ENCODE peak calls at places on chromosomes 16 and 17, in eight cellular contexts. One of them, this sample, is unnamed.

GRCh38 chr16:88759245-88759975 is 25.6 kb downstream of the PIEZO1 start:
- DNase-seq in astrocyte of the spinal cord: peak; percentile 39
- DNase-seq in RWPE1: no peak
- DNase-seq in AG04450: no peak
- DNase-seq in epithelial cell of proximal tubule: no peak
- DNase-seq in uterus: peak; percentile 84
- DNase-seq in endothelial cell: no peak
- DNase-seq in A549: no peak
- DNase-seq in this sample: no peak

GRCh38 chr16:82152641-82153094 is 17.4 kb downstream of the MPHOSPH6 start:
- DNase-seq in astrocyte of the spinal cord: peak; percentile 70
- DNase-seq in RWPE1: no peak
- DNase-seq in AG04450: peak; percentile 2
- DNase-seq in epithelial cell of proximal tubule: no peak
- DNase-seq in uterus: peak; percentile 40
- DNase-seq in endothelial cell: no peak
- DNase-seq in A549: peak; percentile 8
- DNase-seq in this sample: no peak

GRCh38 chr17:32341141-32341856 is 674 bp downstream of the C17orf75 start:
- DNase-seq in astrocyte of the spinal cord: no peak
- DNase-seq in RWPE1: no peak
- DNase-seq in AG04450: no peak
- DNase-seq in epithelial cell of proximal tubule: no peak
- DNase-seq in uterus: no peak
- DNase-seq in endothelial cell: no peak
- DNase-seq in A549: peak; percentile 70
- DNase-seq in this sample: no peak

GRCh38 chr16:63613701-63614100 is 1508.2 kb downstream of the CDH11 start:
- DNase-seq in astrocyte of the spinal cord: peak; percentile 59
- DNase-seq in RWPE1: peak; percentile 26
- DNase-seq in AG04450: no peak
- DNase-seq in epithelial cell of proximal tubule: peak; percentile 26
- DNase-seq in uterus: no peak
- DNase-seq in endothelial cell: no peak
- DNase-seq in A549: peak; percentile 53
- DNase-seq in this sample: no peak

GRCh38 chr17:1005361-1005946 is 8.5 kb downstream of the TIMM22 start:
- DNase-seq in astrocyte of the spinal cord: peak; percentile 85
- DNase-seq in RWPE1: no peak
- DNase-seq in AG04450: no peak
- DNase-seq in epithelial cell of proximal tubule: no peak
- DNase-seq in uterus: peak; percentile 73
- DNase-seq in endothelial cell: no peak
- DNase-seq in A549: no peak
- DNase-seq in this sample: no peak

GRCh38 chr16:9134739-9135138 is 43.3 kb downstream of the HAPSTR1 start:
- DNase-seq in astrocyte of the spinal cord: peak; percentile 40
- DNase-seq in RWPE1: peak; percentile 72
- DNase-seq in AG04450: no peak
- DNase-seq in epithelial cell of proximal tubule: no peak
- DNase-seq in uterus: no peak
- DNase-seq in endothelial cell: peak; percentile 60
- DNase-seq in A549: peak; percentile 67
- DNase-seq in this sample: peak; percentile 67

GRCh38 chr17:82863941-82864720 is 24.3 kb upstream of the ZNF750 start:
- DNase-seq in astrocyte of the spinal cord: peak; percentile 88
- DNase-seq in RWPE1: no peak
- DNase-seq in AG04450: peak; percentile 59
- DNase-seq in epithelial cell of proximal tubule: no peak
- DNase-seq in uterus: peak; percentile 57
- DNase-seq in endothelial cell: no peak
- DNase-seq in A549: no peak
- DNase-seq in this sample: no peak

GRCh38 chr16:12095275-12096161 is 119.0 kb downstream of the SNX29 start:
- DNase-seq in astrocyte of the spinal cord: peak; percentile 66
- DNase-seq in RWPE1: peak; percentile 45
- DNase-seq in AG04450: peak; percentile 30
- DNase-seq in epithelial cell of proximal tubule: no peak
- DNase-seq in uterus: peak; percentile 63
- DNase-seq in endothelial cell: peak; percentile 65
- DNase-seq in A549: peak; percentile 41
- DNase-seq in this sample: peak; percentile 83

GRCh38 chr17:50211249-50212120 is 10.1 kb upstream of the COL1A1 start:
- DNase-seq in astrocyte of the spinal cord: no peak
- DNase-seq in RWPE1: no peak
- DNase-seq in AG04450: no peak
- DNase-seq in epithelial cell of proximal tubule: no peak
- DNase-seq in uterus: peak; percentile 42
- DNase-seq in endothelial cell: no peak
- DNase-seq in A549: no peak
- DNase-seq in this sample: no peak

DNA sequence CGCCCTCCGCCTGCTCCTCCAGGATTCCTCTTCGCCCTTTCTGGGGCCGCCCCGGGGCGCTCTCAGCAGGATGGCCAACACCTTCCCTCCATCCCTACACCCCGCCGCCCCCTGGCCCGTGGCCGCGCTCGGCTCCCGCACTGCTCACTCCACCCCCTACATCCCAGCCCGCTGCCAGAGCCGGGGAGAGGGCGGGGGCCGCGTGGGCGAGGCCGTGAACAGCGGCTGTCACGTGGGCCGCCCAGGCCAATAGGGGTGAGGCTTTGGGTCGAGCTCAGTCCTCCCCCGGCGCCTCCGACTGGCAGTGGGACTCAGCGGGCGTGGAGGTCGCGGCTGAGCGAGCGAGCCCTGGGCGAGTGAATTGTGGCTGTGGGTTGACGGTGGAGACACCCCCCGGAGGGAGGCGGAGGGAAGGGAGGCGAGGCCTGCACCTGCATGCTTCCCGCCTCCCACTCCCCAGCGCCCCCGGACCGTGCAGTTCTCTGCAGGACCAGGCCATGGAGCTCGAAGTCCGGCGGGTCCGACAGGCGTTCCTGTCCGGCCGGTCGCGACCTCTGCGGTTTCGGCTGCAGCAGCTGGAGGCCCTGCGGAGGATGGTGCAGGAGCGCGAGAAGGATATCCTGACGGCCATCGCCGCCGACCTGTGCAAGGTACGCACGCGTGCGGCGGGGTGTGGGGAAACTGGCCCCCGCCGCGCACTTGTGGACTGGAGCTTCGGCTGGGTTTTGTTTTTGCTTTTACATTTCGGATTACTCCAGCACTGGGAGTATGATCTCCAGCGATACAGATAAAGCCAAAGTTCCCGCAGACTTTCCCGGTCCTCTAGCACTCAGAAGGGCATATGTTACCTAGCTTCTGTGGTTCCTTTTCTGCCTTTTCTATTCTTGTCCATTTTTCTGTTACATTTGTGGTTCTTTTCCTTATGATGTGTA is at the start of gene ALDH3A2:
- DNase-seq in astrocyte of the spinal cord: peak; percentile 94
- DNase-seq in RWPE1: peak; percentile 99
- DNase-seq in AG04450: peak; percentile 51
- DNase-seq in epithelial cell of proximal tubule: no peak
- DNase-seq in uterus: peak; percentile 97
- DNase-seq in endothelial cell: peak; percentile 94
- DNase-seq in A549: peak; percentile 99
- DNase-seq in this sample: peak; percentile 97
- TF ChIP-seq CTCF in astrocyte of the spinal cord: peak; percentile 32
- TF ChIP-seq CTCF in RWPE1: no peak
- TF ChIP-seq CTCF in AG04450: no peak
- TF ChIP-seq CTCF in epithelial cell of proximal tubule: peak; percentile 36
- TF ChIP-seq CTCF in uterus: peak; percentile 9
- TF ChIP-seq CTCF in endothelial cell: no peak
- TF ChIP-seq CTCF in A549: peak; percentile 26
- TF ChIP-seq CTCF in this sample: no peak

GRCh38 chr17:20208717-20209116 is 199.6 kb downstream of the SPECC1 start:
- DNase-seq in astrocyte of the spinal cord: no peak
- DNase-seq in RWPE1: no peak
- DNase-seq in AG04450: no peak
- DNase-seq in epithelial cell of proximal tubule: no peak
- DNase-seq in uterus: no peak
- DNase-seq in endothelial cell: no peak
- DNase-seq in A549: no peak
- DNase-seq in this sample: no peak
- TF ChIP-seq CTCF in astrocyte of the spinal cord: no peak
- TF ChIP-seq CTCF in RWPE1: no peak
- TF ChIP-seq CTCF in AG04450: no peak
- TF ChIP-seq CTCF in epithelial cell of proximal tubule: no peak
- TF ChIP-seq CTCF in uterus: no peak
- TF ChIP-seq CTCF in endothelial cell: no peak
- TF ChIP-seq CTCF in A549: no peak
- TF ChIP-seq CTCF in this sample: no peak

GRCh38 chr17:55605705-55606104 is 94.5 kb upstream of the SMIM36 start:
- DNase-seq in astrocyte of the spinal cord: no peak
- DNase-seq in RWPE1: no peak
- DNase-seq in AG04450: no peak
- DNase-seq in epithelial cell of proximal tubule: no peak
- DNase-seq in uterus: no peak
- DNase-seq in endothelial cell: no peak
- DNase-seq in A549: no peak
- DNase-seq in this sample: no peak

GRCh38 chr17:55598495-55598894 is 87.2 kb upstream of the SMIM36 start:
- DNase-seq in astrocyte of the spinal cord: no peak
- DNase-seq in RWPE1: no peak
- DNase-seq in AG04450: no peak
- DNase-seq in epithelial cell of proximal tubule: no peak
- DNase-seq in uterus: no peak
- DNase-seq in endothelial cell: no peak
- DNase-seq in A549: no peak
- DNase-seq in this sample: no peak

GRCh38 chr17:55606431-55606830 is 95.2 kb upstream of the SMIM36 start:
- DNase-seq in astrocyte of the spinal cord: no peak
- DNase-seq in RWPE1: no peak
- DNase-seq in AG04450: no peak
- DNase-seq in epithelial cell of proximal tubule: no peak
- DNase-seq in uterus: no peak
- DNase-seq in endothelial cell: no peak
- DNase-seq in A549: no peak
- DNase-seq in this sample: no peak

GRCh38 chr17:55607736-55608341 is 96.6 kb upstream of the SMIM36 start:
- DNase-seq in astrocyte of the spinal cord: peak; percentile 38
- DNase-seq in RWPE1: no peak
- DNase-seq in AG04450: peak; percentile 57
- DNase-seq in epithelial cell of proximal tubule: no peak
- DNase-seq in uterus: peak; percentile 82
- DNase-seq in endothelial cell: no peak
- DNase-seq in A549: peak; percentile 81
- DNase-seq in this sample: no peak

GRCh38 chr17:55601874-55602364 is 90.7 kb upstream of the SMIM36 start:
- DNase-seq in astrocyte of the spinal cord: peak; percentile 71
- DNase-seq in RWPE1: peak; percentile 29
- DNase-seq in AG04450: no peak
- DNase-seq in epithelial cell of proximal tubule: no peak
- DNase-seq in uterus: no peak
- DNase-seq in endothelial cell: peak; percentile 33
- DNase-seq in A549: peak; percentile 60
- DNase-seq in this sample: no peak
- TF ChIP-seq CTCF in astrocyte of the spinal cord: peak; percentile 85
- TF ChIP-seq CTCF in RWPE1: peak; percentile 64
- TF ChIP-seq CTCF in AG04450: peak; percentile 93
- TF ChIP-seq CTCF in epithelial cell of proximal tubule: peak; percentile 85
- TF ChIP-seq CTCF in uterus: peak; percentile 44
- TF ChIP-seq CTCF in endothelial cell: peak; percentile 82
- TF ChIP-seq CTCF in A549: peak; percentile 83
- TF ChIP-seq CTCF in this sample: peak; percentile 74

GRCh38 chr16:49526966-49527365 is 153.4 kb downstream of the C16orf78 start:
- DNase-seq in astrocyte of the spinal cord: no peak
- DNase-seq in RWPE1: no peak
- DNase-seq in AG04450: no peak
- DNase-seq in epithelial cell of proximal tubule: no peak
- DNase-seq in uterus: no peak
- DNase-seq in endothelial cell: no peak
- DNase-seq in A549: no peak
- DNase-seq in this sample: no peak

GRCh38 chr16:49520684-49521083 is 147.1 kb downstream of the C16orf78 start:
- DNase-seq in astrocyte of the spinal cord: no peak
- DNase-seq in RWPE1: no peak
- DNase-seq in AG04450: no peak
- DNase-seq in epithelial cell of proximal tubule: no peak
- DNase-seq in uterus: no peak
- DNase-seq in endothelial cell: no peak
- DNase-seq in A549: no peak
- DNase-seq in this sample: no peak

GRCh38 chr16:49521706-49522325 is 148.2 kb downstream of the C16orf78 start:
- DNase-seq in astrocyte of the spinal cord: no peak
- DNase-seq in RWPE1: no peak
- DNase-seq in AG04450: no peak
- DNase-seq in epithelial cell of proximal tubule: no peak
- DNase-seq in uterus: no peak
- DNase-seq in endothelial cell: no peak
- DNase-seq in A549: no peak
- DNase-seq in this sample: no peak

GRCh38 chr16:49524578-49525315 is 151.1 kb downstream of the C16orf78 start:
- DNase-seq in astrocyte of the spinal cord: no peak
- DNase-seq in RWPE1: no peak
- DNase-seq in AG04450: no peak
- DNase-seq in epithelial cell of proximal tubule: no peak
- DNase-seq in uterus: no peak
- DNase-seq in endothelial cell: no peak
- DNase-seq in A549: no peak
- DNase-seq in this sample: peak; percentile 67

DNA sequence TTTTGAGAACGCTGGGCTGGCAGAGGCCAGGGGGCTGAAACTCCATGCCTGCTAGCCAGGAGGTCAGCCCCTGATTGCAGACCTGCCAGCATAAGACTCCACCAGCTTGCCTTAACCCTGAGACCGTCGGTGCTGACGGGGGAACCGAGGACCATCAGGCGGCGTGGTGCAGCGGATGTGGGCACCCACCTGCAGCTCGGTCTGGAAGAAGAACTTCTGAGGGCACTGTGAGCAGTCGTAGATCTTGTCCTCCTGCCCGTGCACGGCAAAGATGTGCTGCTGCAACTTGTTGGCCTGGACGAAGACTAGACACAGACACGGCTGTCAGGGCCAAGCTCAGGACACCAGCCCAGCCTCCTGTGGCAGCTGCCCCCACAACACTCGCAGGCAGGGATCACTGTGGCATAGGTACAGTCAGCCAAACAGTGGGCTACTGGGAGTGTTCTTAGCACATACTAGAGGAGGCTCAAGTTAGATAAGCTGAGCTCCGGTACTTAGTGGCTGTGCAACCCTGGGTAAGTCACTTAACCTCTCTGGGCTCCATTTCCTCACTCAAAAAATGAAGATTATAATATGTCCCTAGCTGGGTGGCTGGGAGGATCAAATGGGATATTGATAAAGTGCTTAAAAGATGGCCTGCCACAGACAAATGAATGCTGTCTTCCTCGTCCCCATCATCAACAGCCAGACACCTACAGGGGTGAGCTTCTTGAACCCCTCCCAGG is 150.0 kb downstream of the C16orf78 start:
- DNase-seq in astrocyte of the spinal cord: no peak
- DNase-seq in RWPE1: no peak
- DNase-seq in AG04450: no peak
- DNase-seq in epithelial cell of proximal tubule: no peak
- DNase-seq in uterus: no peak
- DNase-seq in endothelial cell: no peak
- DNase-seq in A549: no peak
- DNase-seq in this sample: no peak
- TF ChIP-seq CTCF in astrocyte of the spinal cord: no peak
- TF ChIP-seq CTCF in RWPE1: no peak
- TF ChIP-seq CTCF in AG04450: no peak
- TF ChIP-seq CTCF in epithelial cell of proximal tubule: no peak
- TF ChIP-seq CTCF in uterus: no peak
- TF ChIP-seq CTCF in endothelial cell: no peak
- TF ChIP-seq CTCF in A549: no peak
- TF ChIP-seq CTCF in this sample: no peak

This sample was measured in glutamatergic neuron.